ENCODE peak calls at places on chromosome X, in four cellular contexts. Z is IMR-90, D is PC-3, O is fibroblast of mammary gland. K is an unnamed sample.
A peak's percentile ranks its signal among the peaks of the same experiment; 100 is the strongest.

GRCh38 chrX:40154853-40155616 is 57.3 kb upstream of the BCOR start:
- DNase-seq in D (peak; percentile 31), O (peak; percentile 52), Z (peak; percentile 50), K (peak; percentile 3)

GRCh38 chrX:65900850-65901844 is 138.7 kb downstream of the VSIG4 start:
- DNase-seq in O (no peak), Z (no peak), D (no peak), K (no peak)

GRCh38 chrX:11724122-11725017 is 33.7 kb upstream of the MSL3 start:
- DNase-seq in Z (peak; percentile 41), D (peak; percentile 44), O (peak; percentile 57), K (peak; percentile 50)

GRCh38 chrX:150621652-150622051 is 53.2 kb downstream of the MTM1 start:
- DNase-seq in D (no peak), Z (no peak), O (no peak), K (no peak)

GRCh38 chrX:11890843-11891514 is 132.9 kb downstream of the MSL3 start:
- DNase-seq in Z (no peak), D (no peak), O (peak; percentile 45), K (no peak)

GRCh38 chrX:136652822-136653723 is 5.1 kb downstream of the CD40LG start:
- DNase-seq in D (no peak), Z (no peak), O (peak; percentile 40), K (no peak)

GRCh38 chrX:111445485-111445884 is 33.5 kb upstream of the DCX start:
- DNase-seq in O (peak; percentile 62), D (peak; percentile 62), Z (peak; percentile 32), K (no peak)

GRCh38 chrX:71543316-71543715 is 10.4 kb downstream of the OGT start:
- DNase-seq in Z (peak; percentile 83), O (peak; percentile 85), D (peak; percentile 95), K (no peak)

GRCh38 chrX:3567681-3568080 is 145.8 kb downstream of the PRKX start:
- DNase-seq in D (no peak), Z (peak; percentile 16), O (peak; percentile 25), K (no peak)

GRCh38 chrX:68830486-68831404 is 1.9 kb downstream of the EFNB1 start:
- DNase-seq in O (no peak), D (peak; percentile 26), Z (no peak), K (no peak)

GRCh38 chrX:72003811-72004750 is 93.4 kb downstream of the NHSL2 start:
- DNase-seq in D (peak; percentile 42), Z (no peak), O (peak; percentile 74), K (peak; percentile 50)

GRCh38 chrX:78950157-78950556 is 5.0 kb downstream of the P2RY10 start:
- DNase-seq in D (no peak), Z (no peak), O (no peak), K (no peak)

GRCh38 chrX:29453333-29453732 is 762.0 kb upstream of the MAGEB2 start:
- DNase-seq in O (peak; percentile 47), D (no peak), Z (no peak), K (no peak)

GRCh38 chrX:16496175-16496574 is 153.8 kb upstream of the S100G start:
- DNase-seq in D (no peak), O (no peak), Z (no peak), K (no peak)